ENCODE peak calls at places on chromosomes 12 and 14, in four cellular contexts. I is naive thymus-derived CD8-positive, alpha-beta T cell; N is activated naive CD8-positive, alpha-beta T cell treated with anti-CD3 and anti-CD28 coated beads for 36 hours; D is activated gamma-delta T cell treated with Interleukin-2 at 50 U/mL for 16 hours. A is an unnamed sample.

GRCh38 chr12:132557969-132558856 is 52.2 kb downstream of the LRCOL1 start:
- DNase-seq in I (peak; percentile 15), N (peak; percentile 19), D (no peak), A (no peak)

GRCh38 chr12:78490841-78491240 is 373.7 kb upstream of the SYT1 start:
- DNase-seq in I (no peak), N (no peak), D (no peak), A (no peak)

GRCh38 chr14:60164717-60165546 is at the start of gene DHRS7:
- DNase-seq in I (peak; percentile 45), N (peak; percentile 81), D (peak; percentile 55), A (peak; percentile 52)

GRCh38 chr12:84910549-84911241 is 1.9 kb downstream of the SLC6A15 start:
- DNase-seq in I (no peak), N (no peak), D (no peak), A (peak; percentile 61)

GRCh38 chr14:104723651-104724406 is at the start of gene ADSS1:
- DNase-seq in I (peak; percentile 39), N (peak; percentile 66), D (peak; percentile 53), A (no peak)

GRCh38 chr12:10641735-10642500 is 28.5 kb upstream of the MAGOHB start:
- DNase-seq in I (no peak), N (no peak), D (no peak), A (peak; percentile 44)

GRCh38 chr14:82740547-82740946 is 1206.9 kb upstream of the SEL1L start:
- DNase-seq in I (no peak), N (no peak), D (no peak), A (no peak)

GRCh38 chr12:78938341-78939084 is 73.9 kb downstream of the SYT1 start:
- DNase-seq in I (no peak), N (no peak), D (no peak), A (no peak)

GRCh38 chr12:109875572-109876131 is 4.7 kb downstream of the GLTP start:
- DNase-seq in I (no peak), N (no peak), D (no peak), A (no peak)

GRCh38 chr14:95519699-95520098 is 3.2 kb upstream of the SYNE3 start:
- DNase-seq in I (peak; percentile 37), N (peak; percentile 78), D (peak; percentile 68), A (no peak)

A was measured in foreskin keratinocyte.